ENCODE peak calls at places on chromosomes 16 and 17, in six cellular contexts. E is upper lobe of right lung, T is thoracic aorta, A is astrocyte of the spinal cord, D is tibial nerve, P is right atrium auricular region. C is an unnamed sample.

GRCh38 chr17:17440938-17441730 is 35.7 kb upstream of the MED9 start:
- DNase-seq in E (no peak), T (no peak), A (no peak), D (no peak), P (no peak), C (no peak)

GRCh38 chr17:33120103-33120502 is 128.5 kb downstream of the SPACA3 start:
- DNase-seq in E (no peak), T (no peak), A (no peak), D (no peak), P (no peak), C (no peak)

GRCh38 chr17:56499799-56500388 is 93.6 kb upstream of the NOG start:
- DNase-seq in E (no peak), T (no peak), A (peak; percentile 35), D (peak; percentile 13), P (no peak), C (no peak)

GRCh38 chr16:17723735-17724134 is 253.0 kb upstream of the XYLT1 start:
- DNase-seq in E (no peak), T (no peak), A (peak; percentile 85), D (no peak), P (no peak), C (no peak)

GRCh38 chr17:14301279-14301760 is 439 bp downstream of the HS3ST3B1 start:
- DNase-seq in E (no peak), T (no peak), A (peak; percentile 35), D (no peak), P (no peak), C (no peak)

GRCh38 chr17:41546819-41547218 is 18.7 kb upstream of the KRT19 start:
- DNase-seq in E (no peak), T (no peak), A (no peak), D (no peak), P (no peak), C (no peak)

GRCh38 chr17:81153340-81153803 is 11.9 kb upstream of the PVALEF start:
- DNase-seq in E (no peak), T (no peak), A (peak; percentile 35), D (peak; percentile 66), P (no peak), C (no peak)

GRCh38 chr17:79874329-79874981 is 35.2 kb upstream of the CBX4 start:
- DNase-seq in E (no peak), T (no peak), A (peak; percentile 33), D (no peak), P (no peak), C (no peak)

GRCh38 chr17:47995241-47995935 is 24.5 kb downstream of the CDK5RAP3 start:
- DNase-seq in E (no peak), T (no peak), A (no peak), D (no peak), P (no peak), C (no peak)

GRCh38 chr17:3845361-3845753 is 689 bp downstream of the NCBP3 start:
- DNase-seq in E (no peak), T (no peak), A (peak; percentile 13), D (no peak), P (no peak), C (no peak)

GRCh38 chr17:79984877-79985276 is 50.8 kb downstream of the TBC1D16 start:
- DNase-seq in E (peak; percentile 22), T (no peak), A (no peak), D (no peak), P (no peak), C (no peak)

GRCh38 chr17:58641937-58642336 is 49.9 kb downstream of the TEX14 start:
- DNase-seq in E (no peak), T (no peak), A (no peak), D (no peak), P (no peak), C (no peak)

GRCh38 chr16:50244504-50245416 is 21.6 kb upstream of the ADCY7 start:
- DNase-seq in E (no peak), T (no peak), A (no peak), D (no peak), P (no peak), C (no peak)

GRCh38 chr17:74737299-74738050 is 419 bp downstream of the RAB37 start:
- DNase-seq in E (no peak), T (no peak), A (no peak), D (no peak), P (no peak), C (no peak)
- H3K4me3 ChIP-seq in E (peak overlapping the region; percentile 45), T (peak overlapping the region; percentile 57), A (no peak overlapping the region), D (peak overlapping the region; percentile 38), P (peak overlapping the region; percentile 19), C (no peak overlapping the region)

DNA sequence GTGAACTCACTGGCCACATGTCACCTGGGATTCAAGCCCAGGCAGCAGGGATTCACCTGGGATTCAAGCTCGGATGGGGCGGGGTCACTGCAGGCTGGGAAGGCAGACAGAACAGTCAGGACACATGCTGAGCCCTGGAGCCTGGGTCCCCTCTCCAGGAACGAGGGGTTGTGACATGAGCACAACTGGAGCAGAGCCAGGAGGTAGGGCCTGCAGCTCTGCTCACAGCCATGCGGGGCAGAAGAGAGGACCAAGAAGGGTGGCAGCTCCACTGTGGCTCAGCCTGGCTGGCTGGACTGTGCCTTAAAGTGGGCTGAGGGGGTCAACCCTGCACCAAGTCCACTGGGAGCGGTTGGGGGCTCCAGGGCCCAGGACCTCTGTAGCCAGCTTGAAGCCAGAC is 150.1 kb downstream of the RAB11FIP4 start:
- DNase-seq in E (no peak), T (no peak), A (no peak), D (no peak), P (no peak), C (no peak)
- TF ChIP-seq CTCF in E (no peak), T (no peak), A (no peak), D (no peak), P (no peak), C (peak; percentile 29)

GRCh38 chr17:38797091-38797490 is 2.3 kb downstream of the PIP4K2B start:
- DNase-seq in E (no peak), T (no peak), A (no peak), D (no peak), P (no peak), C (no peak)
- H3K4me3 ChIP-seq in E (peak overlapping the region; percentile 62), T (peak overlapping the region; percentile 93), A (peak overlapping the region; percentile 76), D (peak overlapping the region; percentile 83), P (no peak overlapping the region), C (peak overlapping the region; percentile 83)

GRCh38 chr17:2804912-2805311 is 8.7 kb downstream of the RAP1GAP2 start:
- DNase-seq in E (no peak), T (no peak), A (no peak), D (no peak), P (no peak), C (no peak)

GRCh38 chr17:2800367-2800766 is 4.1 kb downstream of the RAP1GAP2 start:
- DNase-seq in E (no peak), T (no peak), A (no peak), D (no peak), P (no peak), C (no peak)

GRCh38 chr17:2799653-2800052 is 3.4 kb downstream of the RAP1GAP2 start:
- DNase-seq in E (no peak), T (no peak), A (no peak), D (no peak), P (no peak), C (no peak)

GRCh38 chr17:2803971-2804370 is 7.7 kb downstream of the RAP1GAP2 start:
- DNase-seq in E (no peak), T (no peak), A (no peak), D (no peak), P (no peak), C (no peak)

DNA sequence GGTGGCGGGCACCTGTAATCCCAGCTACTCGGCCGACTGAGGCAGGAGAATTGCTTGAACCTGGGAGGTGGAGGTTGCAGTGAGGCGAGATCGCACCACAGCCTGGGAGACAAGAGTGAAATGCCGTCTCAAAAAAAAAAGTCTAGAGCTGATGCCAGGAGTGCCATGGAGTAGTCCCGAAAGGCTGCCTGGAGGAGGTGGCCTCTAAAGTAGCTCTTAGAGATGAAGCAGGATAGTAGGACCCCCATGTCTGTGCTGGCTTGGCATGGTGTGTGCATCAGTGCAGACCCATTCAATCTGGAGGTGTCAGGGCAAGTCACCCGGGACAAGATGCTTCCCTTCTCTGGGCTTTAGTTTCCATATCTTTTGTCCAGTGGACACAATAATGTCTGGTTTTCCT is 6.3 kb downstream of the RAP1GAP2 start:
- DNase-seq in E (no peak), T (no peak), A (no peak), D (no peak), P (no peak), C (no peak)
- TF ChIP-seq CTCF in E (no peak), T (no peak), A (no peak), D (no peak), P (no peak), C (no peak)

C was measured in epithelial cell of proximal tubule.